ENCODE peak calls at places on chromosome 7, in four cellular contexts. S is heart right ventricle, R is endothelial cell of umbilical vein, V is brain microvascular endothelial cell. M is an unnamed sample.

GRCh38 chr7:24576171-24577052 is 3.2 kb downstream of the PALS2 start:
- DNase-seq in S (no peak), V (peak), R (peak), M (peak)

GRCh38 chr7:2399848-2400587 is 3.4 kb upstream of the CHST12 start:
- DNase-seq in R (peak), S (peak), V (peak), M (peak)

GRCh38 chr7:39510738-39511372 is 55.3 kb upstream of the YAE1 start:
- DNase-seq in S (no peak), V (peak), R (no peak), M (no peak)

GRCh38 chr7:32037650-32038198 is 32.5 kb downstream of the PDE1C start:
- DNase-seq in S (no peak), V (no peak), R (no peak), M (no peak)

GRCh38 chr7:97130417-97131139 is 13.1 kb downstream of the SDHAF3 start:
- DNase-seq in V (no peak), R (no peak), S (no peak), M (no peak)

GRCh38 chr7:101681170-101682007 is 52.3 kb upstream of the MYL10 start:
- DNase-seq in R (peak), V (peak), S (peak), M (peak)

GRCh38 chr7:153193144-153193595 is 433.6 kb downstream of the ACTR3B start:
- DNase-seq in S (peak), V (no peak), R (no peak), M (peak)

GRCh38 chr7:36308031-36308430 is 81.6 kb upstream of the ANLN start:
- DNase-seq in V (no peak), R (no peak), S (no peak), M (no peak)

GRCh38 chr7:2479276-2480070 is 3.3 kb upstream of the GRIFIN start:
- DNase-seq in V (no peak), S (no peak), R (no peak), M (no peak)

GRCh38 chr7:123749537-123749857 is 694 bp upstream of the WASL start:
- DNase-seq in V (peak), S (peak), R (no peak), M (no peak)

GRCh38 chr7:94665426-94665825 is 9.5 kb upstream of the SGCE start:
- DNase-seq in V (no peak), R (no peak), S (no peak), M (no peak)

GRCh38 chr7:55239406-55239805 is 125.7 kb upstream of the LANCL2 start:
- DNase-seq in R (no peak), S (no peak), V (no peak), M (no peak)

GRCh38 chr7:23767514-23767913 is 57.5 kb downstream of the STK31 start:
- DNase-seq in S (no peak), R (no peak), V (no peak), M (no peak)

GRCh38 chr7:98930464-98930863 is 52.1 kb downstream of the TRRAP start:
- DNase-seq in V (no peak), S (no peak), R (no peak), M (no peak)

GRCh38 chr7:30543815-30544525 is 39.3 kb upstream of the GGCT start:
- DNase-seq in S (no peak), V (no peak), R (no peak), M (no peak)

GRCh38 chr7:13987395-13987794 is 2.1 kb downstream of the ETV1 start:
- DNase-seq in V (no peak), S (no peak), R (peak), M (no peak)

GRCh38 chr7:107605223-107605815 is 25.3 kb downstream of the BCAP29 start:
- DNase-seq in S (no peak), V (no peak), R (no peak), M (no peak)

GRCh38 chr7:72077776-72078175 is 334.4 kb downstream of the CALN1 start:
- DNase-seq in V (no peak), R (no peak), S (no peak), M (no peak)

GRCh38 chr7:83794834-83795233 is 145.9 kb upstream of the SEMA3E start:
- DNase-seq in R (no peak), S (no peak), V (no peak), M (no peak)

GRCh38 chr7:77716804-77717203 is 20.5 kb downstream of the RSBN1L start:
- DNase-seq in R (no peak), V (no peak), S (no peak), M (no peak)

GRCh38 chr7:131108212-131108980 is 219.3 kb upstream of the MKLN1 start:
- DNase-seq in R (no peak), V (peak), S (peak), M (peak)

GRCh38 chr7:99418260-99418659 is 9.5 kb downstream of the BUD31 start:
- DNase-seq in V (no peak), R (no peak), S (no peak), M (no peak)

GRCh38 chr7:83077328-83077727 is 85.4 kb downstream of the PCLO start:
- DNase-seq in R (no peak), S (no peak), V (peak), M (no peak)

GRCh38 chr7:47266799-47267198 is 315.1 kb downstream of the TNS3 start:
- DNase-seq in R (no peak), S (no peak), V (peak), M (no peak)

GRCh38 chr7:45624392-45624760 is 50.2 kb downstream of the ADCY1 start:
- DNase-seq in R (no peak), S (no peak), V (no peak), M (no peak)
- H3K4me3 ChIP-seq in R (no peak), S (no peak), V (no peak), M (no peak)

DNA sequence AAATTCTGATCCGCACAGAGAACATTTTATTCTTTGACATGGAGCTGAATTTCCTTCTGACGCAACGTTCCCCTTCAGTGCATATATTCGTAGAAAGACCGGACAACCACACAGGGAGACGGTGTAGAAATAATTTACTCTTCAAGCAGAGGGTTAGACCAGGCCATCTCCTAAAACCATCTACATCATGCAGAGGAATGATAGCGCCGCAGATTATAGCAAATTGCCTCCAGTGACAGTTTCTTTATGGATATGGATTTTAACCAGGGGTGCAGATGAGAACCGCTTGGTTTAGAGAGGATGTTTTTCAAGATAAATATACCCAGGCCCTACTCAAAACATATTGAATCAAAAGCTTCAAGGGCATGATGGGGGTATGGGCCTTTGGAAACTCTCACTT is 759.3 kb upstream of the AUTS2 start:
- DNase-seq in R (no peak), V (no peak), S (no peak), M (no peak)
- H3K4me3 ChIP-seq in R (no peak), V (no peak), S (no peak), M (no peak)

DNA sequence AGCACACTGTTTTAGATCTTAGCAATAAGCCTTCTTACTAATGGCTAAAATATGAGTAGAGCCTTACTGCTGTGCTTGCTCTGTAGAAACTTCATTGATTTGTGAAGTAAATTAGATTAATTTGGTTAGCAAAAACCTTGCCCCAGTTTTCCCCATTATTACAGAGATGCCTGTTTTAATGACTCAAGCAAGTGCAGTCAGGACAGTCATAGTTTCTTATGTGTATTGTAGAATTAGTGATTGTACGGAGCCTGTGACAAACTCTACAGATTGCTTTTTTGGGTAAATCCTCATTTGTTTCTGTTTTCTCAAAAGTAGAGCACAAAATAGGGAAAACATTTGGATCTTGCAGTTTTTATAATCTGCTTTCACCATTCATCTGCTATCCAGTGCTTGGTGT is 7.0 kb downstream of the TAX1BP1 start:
- DNase-seq in V (no peak), S (no peak), R (no peak), M (no peak)
- H3K4me3 ChIP-seq in V (no peak), S (no peak), R (no peak), M (no peak)

GRCh38 chr7:1169409-1170368 is 9.7 kb upstream of the ZFAND2A start:
- DNase-seq in V (peak), S (peak), R (peak), M (peak)
- H3K4me3 ChIP-seq in V (peak), S (peak), R (peak), M (peak)